ENCODE peak calls at places on chromosomes 7 and 10, in nine cellular contexts. X is activated CD8-positive, alpha-beta T cell treated with anti-CD3 and anti-CD28 coated beads for 36 hours; W is coronary artery; U is GM23338; K is cardiac muscle cell; F is GM13976; B is CD8-positive, alpha-beta T cell; R is psoas muscle; C is lower lobe of right lung. A is an unnamed sample.

GRCh38 chr10:70914316-70914864 is 26.0 kb upstream of the PCBD1 start:
- DNase-seq in U (no peak), K (no peak), X (no peak), R (no peak), W (no peak), C (peak; percentile 10), F (no peak), B (no peak), A (no peak)

GRCh38 chr10:121065330-121065729 is 214.2 kb downstream of the WDR11 start:
- DNase-seq in U (no peak), C (no peak), R (no peak), F (no peak), W (no peak), X (no peak), B (no peak), K (no peak), A (no peak)

GRCh38 chr7:137694405-137694804 is 152.4 kb downstream of the DGKI start:
- DNase-seq in R (no peak), C (no peak), W (no peak), B (no peak), K (no peak), X (no peak), U (no peak), F (peak; percentile 21), A (no peak)

GRCh38 chr10:59098387-59098786 is 78.1 kb upstream of the PHYHIPL start:
- DNase-seq in F (no peak), U (no peak), W (no peak), X (no peak), R (peak; percentile 17), B (no peak), K (peak; percentile 74), C (no peak), A (no peak)

GRCh38 chr7:11831727-11832495 is at the start of gene THSD7A:
- DNase-seq in K (peak; percentile 72), W (no peak), U (peak; percentile 71), X (peak; percentile 1), B (no peak), R (peak; percentile 18), F (peak; percentile 37), C (peak; percentile 64), A (peak; percentile 26)

GRCh38 chr10:121935702-121936101 is 7.9 kb upstream of the ATE1 start:
- DNase-seq in R (no peak), B (no peak), C (no peak), F (no peak), W (no peak), X (no peak), U (no peak), K (peak; percentile 32), A (no peak)

GRCh38 chr10:65313406-65313805 is 1612.4 kb upstream of the LRRTM3 start:
- DNase-seq in C (no peak), B (no peak), K (peak; percentile 65), R (no peak), F (no peak), X (no peak), U (no peak), W (no peak), A (no peak)

GRCh38 chr10:125707852-125708468 is 11.5 kb upstream of the EDRF1 start:
- DNase-seq in U (no peak), F (no peak), R (no peak), B (no peak), C (no peak), X (no peak), K (peak; percentile 6), W (no peak), A (no peak)

GRCh38 chr10:64011871-64012714 is 490.9 kb downstream of the REEP3 start:
- DNase-seq in U (peak; percentile 24), C (no peak), K (no peak), B (no peak), F (no peak), W (no peak), R (no peak), X (no peak), A (no peak)

GRCh38 chr7:129089521-129090212 is 34.8 kb upstream of the TNPO3 start:
- DNase-seq in W (no peak), U (no peak), B (no peak), F (peak; percentile 57), X (peak; percentile 24), R (no peak), K (peak; percentile 58), C (no peak), A (no peak)

GRCh38 chr7:75716992-75717626 is 21.6 kb downstream of the HIP1 start:
- DNase-seq in R (no peak), B (no peak), C (no peak), U (no peak), X (no peak), F (no peak), W (no peak), K (peak; percentile 38), A (no peak)

GRCh38 chr10:86365346-86366032 is 1.1 kb downstream of the GRID1 start:
- DNase-seq in B (no peak), F (peak; percentile 56), C (no peak), R (no peak), U (peak; percentile 33), X (peak; percentile 22), W (peak; percentile 62), K (no peak), A (no peak)

GRCh38 chr10:13542533-13542932 is 13.7 kb upstream of the BEND7 start:
- DNase-seq in C (no peak), B (no peak), W (no peak), X (no peak), K (no peak), U (no peak), R (no peak), F (no peak), A (no peak)
- TF ChIP-seq CTCF in C (no peak), B (no peak), W (no peak), X (no peak), K (no peak), U (no peak), R (no peak), F (no peak), A (no peak)

GRCh38 chr7:92680458-92680857 is 90.3 kb upstream of the FAM133B start:
- DNase-seq in X (no peak), F (no peak), B (no peak), K (no peak), R (no peak), U (no peak), C (no peak), W (no peak), A (no peak)
- TF ChIP-seq CTCF in X (no peak), F (no peak), B (no peak), K (no peak), R (no peak), U (no peak), C (no peak), W (no peak), A (no peak)

DNA sequence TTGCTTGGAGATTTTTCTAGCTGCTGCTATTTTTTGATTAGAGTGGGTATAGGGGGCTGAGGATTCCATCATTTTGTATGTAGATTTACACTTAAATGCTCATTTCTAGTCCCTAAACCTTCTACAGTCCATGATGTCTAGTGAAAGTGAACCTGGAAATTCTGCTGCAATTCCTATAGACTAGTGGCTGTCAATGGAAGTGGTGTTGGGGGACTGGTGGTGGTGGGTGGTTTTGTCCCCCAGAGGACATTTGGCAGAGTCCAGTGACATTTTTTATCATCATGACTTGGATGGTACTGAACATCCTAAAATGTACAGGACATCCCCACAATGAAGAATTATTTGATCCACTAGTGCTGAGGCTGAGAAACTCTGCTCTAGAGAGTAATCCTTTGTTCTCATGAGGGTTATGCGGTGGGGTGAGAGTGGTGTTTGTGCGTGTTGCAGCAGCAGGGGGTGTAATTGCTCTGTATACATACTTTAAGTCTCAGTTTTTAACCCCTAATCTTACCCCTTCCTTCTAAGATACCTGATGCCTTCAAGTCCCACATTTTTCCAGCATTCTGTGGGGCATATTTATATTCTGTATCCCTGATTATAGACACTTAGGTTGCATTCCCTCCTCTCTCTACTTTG is 35.0 kb downstream of the KIF11 start:
- DNase-seq in B (no peak), C (no peak), W (no peak), X (no peak), K (peak; percentile 12), U (peak; percentile 25), R (no peak), F (no peak), A (no peak)
- TF ChIP-seq CTCF in B (no peak), C (no peak), W (no peak), X (no peak), K (no peak), U (peak; percentile 19), R (no peak), F (no peak), A (no peak)

DNA sequence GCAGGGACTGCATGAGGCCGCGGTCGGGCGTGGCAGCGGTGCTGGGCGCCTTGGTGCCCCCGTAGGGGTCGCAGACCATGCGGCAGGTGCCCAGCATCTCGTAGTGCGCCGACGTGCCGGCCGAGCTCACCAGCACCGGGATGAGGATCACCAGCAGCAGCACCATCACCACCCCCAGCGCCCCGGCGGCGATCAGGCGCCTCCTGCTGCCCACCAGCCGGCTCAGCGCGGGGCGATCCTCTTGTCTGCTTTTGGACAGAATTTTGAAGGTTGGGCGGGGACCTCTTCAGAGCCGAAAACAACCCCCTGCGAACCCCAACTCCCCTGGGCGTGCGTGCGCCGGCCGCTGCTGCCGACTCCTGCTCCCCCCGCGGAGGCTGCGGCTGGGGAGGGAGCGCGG is 779 bp downstream of the C1QL3 start:
- DNase-seq in X (peak; percentile 59), F (peak; percentile 77), U (peak; percentile 65), R (no peak), K (peak; percentile 33), B (no peak), W (no peak), C (no peak), A (peak; percentile 61)
- TF ChIP-seq CTCF in X (peak; percentile 24), F (peak; percentile 33), U (peak; percentile 16), R (no peak), K (peak; percentile 42), B (no peak), W (no peak), C (no peak), A (peak; percentile 48)

A was measured in GM10248.